ENCODE peak calls at places on chromosomes 11 and 22, in four cellular contexts. C, M, H and A are unnamed samples.

GRCh38 chr11:45149483-45150056 is 3.1 kb downstream of the PRDM11 start:
- DNase-seq in C (no peak), H (peak), M (no peak), A (no peak)

GRCh38 chr11:80960331-80961095 is 1519.7 kb upstream of the TENM4 start:
- DNase-seq in C (no peak), M (no peak), H (no peak), A (no peak)

GRCh38 chr22:20551805-20552449 is 44.5 kb downstream of the MED15 start:
- DNase-seq in C (no peak), H (no peak), M (peak), A (no peak)

GRCh38 chr11:13761712-13762111 is 93.2 kb downstream of the FAR1 start:
- DNase-seq in C (no peak), H (no peak), M (no peak), A (no peak)

GRCh38 chr22:45064313-45065268 is 54.8 kb upstream of the PHF21B start:
- DNase-seq in M (peak), H (no peak), C (no peak), A (no peak)

GRCh38 chr11:107705027-107705426 is 6.8 kb downstream of the SLN start:
- DNase-seq in M (no peak), C (no peak), H (no peak), A (no peak)

GRCh38 chr22:35044607-35045390 is 21.2 kb upstream of the ISX start:
- DNase-seq in M (no peak), H (no peak), C (no peak), A (no peak)

GRCh38 chr22:47089796-47090460 is 327.5 kb downstream of the TBC1D22A start:
- DNase-seq in C (no peak), M (no peak), H (peak), A (no peak)

GRCh38 chr11:70901951-70902521 is 350.3 kb downstream of the SHANK2 start:
- DNase-seq in C (no peak), H (no peak), M (no peak), A (no peak)

GRCh38 chr11:86174101-86175046 is 70.2 kb upstream of the EED start:
- DNase-seq in M (no peak), H (no peak), C (no peak), A (no peak)

GRCh38 chr22:26968873-26969272 is 311.5 kb downstream of the MIAT start:
- DNase-seq in C (no peak), H (no peak), M (no peak), A (no peak)

GRCh38 chr11:120031612-120032600 is 106.0 kb downstream of the TRIM29 start:
- DNase-seq in M (no peak), C (no peak), H (peak), A (no peak)

GRCh38 chr11:1078191-1078601 is 3.5 kb downstream of the MUC2 start:
- DNase-seq in H (no peak), C (no peak), M (no peak), A (no peak)